ENCODE peak calls at places on chromosomes 13 and 19, in four cellular contexts. M, J, C and R are unnamed samples.

GRCh38 chr19:4676955-4677731 is 7.0 kb upstream of the MYDGF start:
- DNase-seq in M (peak), J (peak), C (no peak), R (no peak)

GRCh38 chr13:84096221-84096620 is 213.9 kb upstream of the SLITRK1 start:
- DNase-seq in M (no peak), J (no peak), C (no peak), R (no peak)

GRCh38 chr19:55372316-55373081 is 2.2 kb upstream of the IL11 start:
- DNase-seq in M (no peak), J (no peak), C (no peak), R (no peak)

GRCh38 chr19:50205681-50206138 is 2.3 kb downstream of the MYH14 start:
- DNase-seq in M (no peak), J (no peak), C (peak), R (no peak)

GRCh38 chr19:45670670-45671453 is 2.8 kb downstream of the GIPR start:
- DNase-seq in M (peak), J (no peak), C (peak), R (peak)

GRCh38 chr19:48135411-48135810 is 24.8 kb upstream of the PLA2G4C start:
- DNase-seq in M (no peak), J (no peak), C (no peak), R (no peak)

GRCh38 chr13:75902166-75903104 is 266.3 kb downstream of the LMO7 start:
- DNase-seq in M (no peak), J (no peak), C (no peak), R (no peak)

GRCh38 chr19:5086232-5086631 is 117.3 kb downstream of the KDM4B start:
- DNase-seq in M (no peak), J (no peak), C (no peak), R (no peak)

GRCh38 chr13:31611214-31611613 is 128.1 kb upstream of the RXFP2 start:
- DNase-seq in M (no peak), J (no peak), C (no peak), R (no peak)

GRCh38 chr19:38729653-38730469 is 14.4 kb downstream of the CAPN12 start:
- DNase-seq in M (peak), J (no peak), C (peak), R (peak)

GRCh38 chr13:112349681-112350080 is 26.5 kb upstream of the SPACA7 start:
- DNase-seq in M (no peak), J (no peak), C (no peak), R (no peak)

GRCh38 chr19:3983542-3983914 is 1.7 kb downstream of the EEF2 start:
- DNase-seq in M (no peak), J (no peak), C (no peak), R (no peak)

GRCh38 chr13:20953245-20953931 is 50.8 kb upstream of the XPO4 start:
- DNase-seq in M (no peak), J (no peak), C (no peak), R (no peak)

GRCh38 chr19:41223431-41224234 is 4.6 kb downstream of the AXL start:
- DNase-seq in M (peak), J (peak), C (no peak), R (no peak)

DNA sequence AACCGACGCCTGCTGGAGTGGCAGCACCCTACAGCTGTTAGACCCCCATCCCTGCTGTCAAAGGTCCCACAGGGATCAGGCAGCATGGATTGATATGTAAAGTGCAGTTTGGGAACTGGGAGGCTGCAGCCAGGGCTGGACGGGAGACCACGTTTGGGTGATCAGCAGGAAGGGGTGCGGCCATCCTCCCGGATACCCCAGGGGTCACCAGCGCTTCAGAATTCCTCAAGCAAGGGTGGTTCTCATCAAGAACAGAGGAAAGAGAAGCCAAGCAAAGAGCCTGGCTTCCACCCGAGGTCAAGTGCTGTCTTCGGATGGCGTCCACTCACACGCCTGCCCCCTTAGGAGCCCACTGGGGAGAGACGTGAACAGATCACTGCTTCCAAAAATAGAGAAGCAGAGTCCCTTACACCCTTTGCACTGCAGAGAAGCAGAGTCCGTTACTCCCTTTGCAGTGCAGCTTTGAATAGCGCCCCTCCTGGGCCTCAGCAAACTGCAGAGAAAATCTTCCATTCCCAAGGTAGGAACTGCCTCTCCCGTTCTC is 35.5 kb downstream of the DHRS12 start:
- DNase-seq in M (no peak), J (no peak), C (no peak), R (no peak)
- TF ChIP-seq CTCF in M (peak), J (peak), C (peak), R (no peak)

GRCh38 chr13:86870388-86870966 is 800.7 kb upstream of the SLITRK5 start:
- DNase-seq in M (no peak), J (no peak), C (no peak), R (no peak)
- TF ChIP-seq CTCF in M (peak), J (peak), C (peak), R (no peak)

DNA sequence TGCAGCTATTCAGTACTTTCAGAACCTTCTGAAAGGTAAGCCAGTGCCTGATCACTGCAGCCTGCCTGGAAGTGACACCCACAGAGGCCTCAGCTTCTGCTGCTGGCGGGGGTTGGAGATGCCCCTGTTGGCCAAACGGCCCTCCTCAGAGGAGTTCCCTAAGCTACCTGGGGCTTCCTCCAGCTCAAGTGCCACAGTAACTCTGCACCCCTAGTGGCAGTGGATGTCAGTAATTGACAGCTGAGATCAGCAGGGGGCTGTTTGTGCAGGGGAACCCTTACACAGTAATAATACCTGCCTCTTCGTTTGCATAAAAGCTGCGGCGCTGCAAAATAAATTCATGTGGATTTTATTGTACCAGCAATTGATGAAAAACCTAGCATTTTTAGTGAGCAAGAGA is 28.9 kb downstream of the TDRD12 start:
- DNase-seq in M (no peak), J (no peak), C (no peak), R (no peak)
- TF ChIP-seq CTCF in M (no peak), J (no peak), C (peak), R (no peak)

DNA sequence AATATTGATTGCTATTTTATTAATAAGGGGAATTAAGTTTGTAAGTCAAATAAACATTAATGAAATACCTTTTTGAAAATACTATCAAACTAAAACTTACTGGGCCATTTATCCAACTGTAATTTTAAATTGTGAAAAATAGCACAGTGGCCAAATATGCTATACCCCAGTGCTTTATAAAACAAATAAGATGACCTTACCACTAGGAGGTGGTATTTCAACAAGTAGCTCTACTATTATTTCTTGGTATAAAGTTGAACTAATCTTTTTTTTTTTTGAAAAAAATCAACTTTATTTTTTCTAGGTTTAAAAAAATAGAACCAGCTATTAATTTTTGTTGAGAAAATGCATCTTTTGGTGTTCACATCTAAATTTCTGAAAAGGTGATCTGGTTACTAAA is 14.7 kb downstream of the LACC1 start:
- DNase-seq in M (no peak), J (no peak), C (no peak), R (no peak)
- TF ChIP-seq CTCF in M (no peak), J (no peak), C (peak), R (no peak)

DNA sequence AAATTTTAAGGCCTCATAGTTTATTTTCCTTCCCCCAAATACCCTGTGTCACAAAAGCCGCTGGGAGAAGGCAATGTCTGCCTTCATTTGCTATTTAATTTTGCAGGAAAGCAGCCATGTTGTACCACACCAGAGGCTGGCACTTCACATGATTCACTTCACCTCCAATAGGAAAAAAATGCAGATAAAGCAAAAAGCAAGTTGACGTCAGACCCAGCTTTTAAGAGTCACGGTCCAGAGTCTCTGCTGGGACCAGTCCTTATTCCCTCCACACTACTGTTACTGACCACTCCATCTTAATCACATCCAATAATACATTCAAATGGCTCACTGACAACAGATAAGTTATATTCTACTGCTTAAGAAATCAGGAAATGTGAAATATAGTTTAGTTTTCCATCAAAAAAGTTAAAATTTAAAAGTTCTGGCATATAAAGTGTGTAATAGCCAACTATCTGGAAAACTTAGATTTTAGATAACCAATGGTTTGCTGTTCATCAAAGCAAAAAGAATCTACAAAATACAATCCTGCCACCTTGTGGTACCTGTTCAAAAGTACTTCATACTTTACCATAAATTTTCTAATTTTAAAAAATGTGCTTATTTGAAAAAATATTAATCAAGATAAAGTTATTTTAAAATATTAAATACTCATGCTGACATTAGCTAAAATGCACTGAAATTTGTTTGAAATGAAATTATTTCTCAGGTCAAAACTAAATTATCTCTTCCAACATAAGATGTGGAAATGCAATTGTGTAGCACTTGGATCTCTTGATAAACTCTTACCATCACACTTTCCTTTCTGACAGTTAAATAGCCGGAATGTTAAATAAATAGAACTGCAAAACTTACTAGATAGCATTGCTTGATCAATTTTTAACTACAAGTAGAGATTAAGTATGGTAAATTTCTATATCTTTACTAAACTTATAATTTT is 97.3 kb downstream of the SERP2 start:
- DNase-seq in M (no peak), J (no peak), C (no peak), R (no peak)
- TF ChIP-seq CTCF in M (peak), J (peak), C (peak), R (peak)

DNA sequence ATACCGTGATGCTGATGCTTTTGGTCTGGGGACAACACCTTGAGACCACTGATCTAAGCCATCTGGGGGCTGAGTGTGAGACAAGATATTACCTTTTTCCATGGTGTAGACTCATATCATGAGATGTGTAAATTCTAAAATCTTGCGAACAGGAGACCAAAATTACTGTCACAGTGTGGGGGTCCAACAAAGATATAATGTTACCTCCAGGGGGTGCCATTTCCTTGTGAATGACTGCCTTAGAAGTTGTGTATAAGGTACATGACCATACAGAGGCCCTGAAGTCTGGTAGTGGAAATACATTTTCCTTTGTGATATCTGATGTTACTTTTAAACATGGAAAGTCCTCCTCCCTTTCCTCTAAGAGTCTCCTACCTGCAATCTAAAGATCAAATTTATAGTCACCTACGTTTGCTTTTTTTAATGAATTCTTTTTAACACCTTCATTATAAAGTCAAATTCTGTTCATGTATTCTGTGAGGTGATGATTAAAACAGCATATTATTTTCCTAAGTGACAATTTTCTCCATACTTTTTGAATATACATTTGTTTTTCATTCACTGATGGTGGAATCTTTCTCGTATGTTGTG is 113.5 kb downstream of the RFC3 start:
- DNase-seq in M (no peak), J (peak), C (peak), R (no peak)
- TF ChIP-seq CTCF in M (peak), J (peak), C (peak), R (no peak)

DNA sequence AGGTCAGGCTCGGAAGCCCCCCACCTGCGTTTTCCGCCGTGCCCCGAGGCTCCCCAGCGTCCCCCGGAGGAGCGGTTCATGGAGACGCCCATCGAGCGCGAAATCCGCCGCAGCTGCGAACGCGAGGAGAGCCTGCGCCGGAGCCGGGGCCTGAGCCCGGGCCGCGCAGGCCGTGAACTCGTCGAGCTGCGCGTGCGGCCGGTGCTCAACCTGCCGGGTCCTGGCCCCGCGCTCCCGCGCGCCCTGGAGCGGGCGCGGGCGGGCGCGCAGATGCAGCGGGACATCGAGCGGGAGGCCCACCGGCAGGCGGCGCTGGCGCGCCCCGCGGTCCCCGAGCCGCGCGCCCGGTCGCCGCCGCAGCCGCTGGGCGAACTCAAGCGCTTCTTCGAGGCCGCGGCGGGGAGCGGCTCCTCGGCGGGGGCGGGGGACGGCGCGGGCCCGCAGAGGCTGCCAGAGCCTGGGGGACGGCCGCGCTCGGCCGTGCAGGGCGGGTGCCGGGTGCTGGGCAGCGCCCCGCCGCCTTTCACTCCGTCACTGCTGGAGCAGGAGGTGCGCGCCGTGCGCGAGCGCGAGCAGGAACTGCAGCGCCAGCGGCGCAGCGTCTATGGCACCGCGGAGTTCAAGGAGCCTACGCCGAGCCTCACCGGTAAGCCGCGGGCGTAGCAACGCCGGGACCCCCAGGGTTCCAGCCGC is 792 bp downstream of the MISP3 start:
- DNase-seq in M (peak), J (no peak), C (peak), R (peak)
- TF ChIP-seq CTCF in M (no peak), J (peak), C (peak), R (no peak)

GRCh38 chr19:10416380-10417257 is 3.7 kb upstream of the PDE4A start:
- DNase-seq in M (peak), J (no peak), C (peak), R (peak)
- TF ChIP-seq CTCF in M (peak), J (peak), C (peak), R (peak)

GRCh38 chr19:28980236-28980868 is 232.6 kb downstream of the UQCRFS1 start:
- DNase-seq in M (no peak), J (no peak), C (no peak), R (no peak)
- TF ChIP-seq CTCF in M (peak), J (no peak), C (peak), R (no peak)

GRCh38 chr13:67077132-67077531 is 153.0 kb downstream of the PCDH9 start:
- DNase-seq in M (no peak), J (no peak), C (no peak), R (no peak)

GRCh38 chr13:67076378-67076777 is 153.8 kb downstream of the PCDH9 start:
- DNase-seq in M (no peak), J (no peak), C (no peak), R (no peak)

GRCh38 chr13:67078062-67078461 is 152.1 kb downstream of the PCDH9 start:
- DNase-seq in M (no peak), J (no peak), C (no peak), R (no peak)

GRCh38 chr13:67071918-67072598 is 158.1 kb downstream of the PCDH9 start:
- DNase-seq in M (no peak), J (no peak), C (no peak), R (no peak)

DNA sequence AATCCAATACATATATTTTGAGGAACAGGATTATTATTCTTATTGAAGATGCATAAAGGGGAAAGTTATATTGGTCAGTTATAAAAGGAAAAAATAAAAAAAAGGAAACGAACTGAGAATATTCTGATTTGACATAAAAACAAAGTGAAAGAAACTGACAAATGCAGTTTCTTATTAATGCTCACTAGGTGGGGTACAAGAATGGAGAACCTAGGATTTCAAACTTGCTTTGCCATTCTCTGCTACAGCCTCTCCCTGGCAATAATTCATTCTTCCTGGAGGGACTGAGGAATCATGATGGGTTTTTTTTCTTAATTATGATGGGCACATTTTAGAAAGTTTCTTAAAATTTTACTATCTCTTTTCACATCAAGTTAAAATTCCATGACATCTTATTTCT is 154.9 kb downstream of the PCDH9 start:
- DNase-seq in M (no peak), J (peak), C (no peak), R (no peak)
- TF ChIP-seq CTCF in M (peak), J (peak), C (no peak), R (no peak)